ENCODE peak calls at places on chromosomes 3 and 15, in eight cellular contexts. One of them, this sample, is unnamed.
A peak's percentile ranks its signal among the peaks of the same experiment; 100 is the strongest.

GRCh38 chr15:31267161-31268107 is 59.2 kb upstream of the KLF13 start:
- DNase-seq in GM23248: no peak
- DNase-seq in HEK293T: no peak
- DNase-seq in stimulated activated CD8-positive, alpha-beta memory T cell treated with anti-CD3 and anti-CD28 coated beads, Interleukin-4, amount 100 ng/mL, for 24 hours: no peak
- DNase-seq in CD8-positive, alpha-beta memory T cell: no peak
- DNase-seq in SK-N-MC: no peak
- DNase-seq in HTR-8/SVneo: no peak
- DNase-seq in activated T-cell treated with anti-CD3 and anti-CD28 coated beads, Interleukin-2, amount 50 U/mL, for 24 hours: peak; percentile 34
- DNase-seq in this sample: no peak

GRCh38 chr15:59216911-59217310 is 10.3 kb downstream of the LDHAL6B start:
- DNase-seq in GM23248: no peak
- DNase-seq in HEK293T: no peak
- DNase-seq in stimulated activated CD8-positive, alpha-beta memory T cell treated with anti-CD3 and anti-CD28 coated beads, Interleukin-4, amount 100 ng/mL, for 24 hours: no peak
- DNase-seq in CD8-positive, alpha-beta memory T cell: no peak
- DNase-seq in SK-N-MC: no peak
- DNase-seq in HTR-8/SVneo: no peak
- DNase-seq in activated T-cell treated with anti-CD3 and anti-CD28 coated beads, Interleukin-2, amount 50 U/mL, for 24 hours: no peak
- DNase-seq in this sample: no peak

GRCh38 chr3:10136426-10137005 is 5.1 kb upstream of the VHL start:
- DNase-seq in GM23248: no peak
- DNase-seq in HEK293T: no peak
- DNase-seq in stimulated activated CD8-positive, alpha-beta memory T cell treated with anti-CD3 and anti-CD28 coated beads, Interleukin-4, amount 100 ng/mL, for 24 hours: no peak
- DNase-seq in CD8-positive, alpha-beta memory T cell: no peak
- DNase-seq in SK-N-MC: no peak
- DNase-seq in HTR-8/SVneo: no peak
- DNase-seq in activated T-cell treated with anti-CD3 and anti-CD28 coated beads, Interleukin-2, amount 50 U/mL, for 24 hours: no peak
- DNase-seq in this sample: no peak

GRCh38 chr15:32878342-32878741 is 160.5 kb downstream of the GREM1 start:
- DNase-seq in GM23248: peak; percentile 41
- DNase-seq in HEK293T: no peak
- DNase-seq in stimulated activated CD8-positive, alpha-beta memory T cell treated with anti-CD3 and anti-CD28 coated beads, Interleukin-4, amount 100 ng/mL, for 24 hours: no peak
- DNase-seq in CD8-positive, alpha-beta memory T cell: no peak
- DNase-seq in SK-N-MC: no peak
- DNase-seq in HTR-8/SVneo: no peak
- DNase-seq in activated T-cell treated with anti-CD3 and anti-CD28 coated beads, Interleukin-2, amount 50 U/mL, for 24 hours: no peak
- DNase-seq in this sample: no peak

GRCh38 chr3:72259755-72260589 is 475.0 kb upstream of the PROK2 start:
- DNase-seq in GM23248: peak; percentile 60
- DNase-seq in HEK293T: no peak
- DNase-seq in stimulated activated CD8-positive, alpha-beta memory T cell treated with anti-CD3 and anti-CD28 coated beads, Interleukin-4, amount 100 ng/mL, for 24 hours: no peak
- DNase-seq in CD8-positive, alpha-beta memory T cell: no peak
- DNase-seq in SK-N-MC: no peak
- DNase-seq in HTR-8/SVneo: no peak
- DNase-seq in activated T-cell treated with anti-CD3 and anti-CD28 coated beads, Interleukin-2, amount 50 U/mL, for 24 hours: peak; percentile 66
- DNase-seq in this sample: no peak

GRCh38 chr3:9942164-9942563 is 8.5 kb downstream of the CRELD1 start:
- DNase-seq in GM23248: no peak
- DNase-seq in HEK293T: no peak
- DNase-seq in stimulated activated CD8-positive, alpha-beta memory T cell treated with anti-CD3 and anti-CD28 coated beads, Interleukin-4, amount 100 ng/mL, for 24 hours: no peak
- DNase-seq in CD8-positive, alpha-beta memory T cell: no peak
- DNase-seq in SK-N-MC: no peak
- DNase-seq in HTR-8/SVneo: no peak
- DNase-seq in activated T-cell treated with anti-CD3 and anti-CD28 coated beads, Interleukin-2, amount 50 U/mL, for 24 hours: no peak
- DNase-seq in this sample: no peak

GRCh38 chr3:97009427-97010019 is 195.1 kb downstream of the EPHA6 start:
- DNase-seq in GM23248: no peak
- DNase-seq in HEK293T: no peak
- DNase-seq in stimulated activated CD8-positive, alpha-beta memory T cell treated with anti-CD3 and anti-CD28 coated beads, Interleukin-4, amount 100 ng/mL, for 24 hours: no peak
- DNase-seq in CD8-positive, alpha-beta memory T cell: no peak
- DNase-seq in SK-N-MC: no peak
- DNase-seq in HTR-8/SVneo: no peak
- DNase-seq in activated T-cell treated with anti-CD3 and anti-CD28 coated beads, Interleukin-2, amount 50 U/mL, for 24 hours: no peak
- DNase-seq in this sample: peak; percentile 73

GRCh38 chr3:177420643-177421042 is 223.4 kb upstream of the TBL1XR1 start:
- DNase-seq in GM23248: peak; percentile 44
- DNase-seq in HEK293T: no peak
- DNase-seq in stimulated activated CD8-positive, alpha-beta memory T cell treated with anti-CD3 and anti-CD28 coated beads, Interleukin-4, amount 100 ng/mL, for 24 hours: no peak
- DNase-seq in CD8-positive, alpha-beta memory T cell: no peak
- DNase-seq in SK-N-MC: no peak
- DNase-seq in HTR-8/SVneo: peak; percentile 43
- DNase-seq in activated T-cell treated with anti-CD3 and anti-CD28 coated beads, Interleukin-2, amount 50 U/mL, for 24 hours: no peak
- DNase-seq in this sample: no peak

GRCh38 chr3:128775906-128776542 is 50.0 kb downstream of the RAB7A start:
- DNase-seq in GM23248: no peak
- DNase-seq in HEK293T: no peak
- DNase-seq in stimulated activated CD8-positive, alpha-beta memory T cell treated with anti-CD3 and anti-CD28 coated beads, Interleukin-4, amount 100 ng/mL, for 24 hours: no peak
- DNase-seq in CD8-positive, alpha-beta memory T cell: no peak
- DNase-seq in SK-N-MC: no peak
- DNase-seq in HTR-8/SVneo: no peak
- DNase-seq in activated T-cell treated with anti-CD3 and anti-CD28 coated beads, Interleukin-2, amount 50 U/mL, for 24 hours: no peak
- DNase-seq in this sample: no peak

GRCh38 chr3:69948246-69948862 is 51.2 kb upstream of the SAMMSON start:
- DNase-seq in GM23248: peak; percentile 68
- DNase-seq in HEK293T: peak; percentile 15
- DNase-seq in stimulated activated CD8-positive, alpha-beta memory T cell treated with anti-CD3 and anti-CD28 coated beads, Interleukin-4, amount 100 ng/mL, for 24 hours: no peak
- DNase-seq in CD8-positive, alpha-beta memory T cell: no peak
- DNase-seq in SK-N-MC: no peak
- DNase-seq in HTR-8/SVneo: peak; percentile 5
- DNase-seq in activated T-cell treated with anti-CD3 and anti-CD28 coated beads, Interleukin-2, amount 50 U/mL, for 24 hours: no peak
- DNase-seq in this sample: peak; percentile 54

GRCh38 chr15:27784107-27784506 is 315.0 kb downstream of the OCA2 start:
- DNase-seq in GM23248: no peak
- DNase-seq in HEK293T: no peak
- DNase-seq in stimulated activated CD8-positive, alpha-beta memory T cell treated with anti-CD3 and anti-CD28 coated beads, Interleukin-4, amount 100 ng/mL, for 24 hours: no peak
- DNase-seq in CD8-positive, alpha-beta memory T cell: no peak
- DNase-seq in SK-N-MC: no peak
- DNase-seq in HTR-8/SVneo: no peak
- DNase-seq in activated T-cell treated with anti-CD3 and anti-CD28 coated beads, Interleukin-2, amount 50 U/mL, for 24 hours: no peak
- DNase-seq in this sample: no peak

GRCh38 chr3:13479332-13479581 is 849 bp upstream of the HDAC11 start:
- DNase-seq in GM23248: peak; percentile 81
- DNase-seq in HEK293T: peak; percentile 37
- DNase-seq in stimulated activated CD8-positive, alpha-beta memory T cell treated with anti-CD3 and anti-CD28 coated beads, Interleukin-4, amount 100 ng/mL, for 24 hours: peak; percentile 12
- DNase-seq in CD8-positive, alpha-beta memory T cell: no peak
- DNase-seq in SK-N-MC: no peak
- DNase-seq in HTR-8/SVneo: no peak
- DNase-seq in activated T-cell treated with anti-CD3 and anti-CD28 coated beads, Interleukin-2, amount 50 U/mL, for 24 hours: no peak
- DNase-seq in this sample: peak; percentile 50

GRCh38 chr3:59426851-59427565 is 377.2 kb upstream of the CFAP20DC start:
- DNase-seq in GM23248: peak; percentile 88
- DNase-seq in HEK293T: no peak
- DNase-seq in stimulated activated CD8-positive, alpha-beta memory T cell treated with anti-CD3 and anti-CD28 coated beads, Interleukin-4, amount 100 ng/mL, for 24 hours: no peak
- DNase-seq in CD8-positive, alpha-beta memory T cell: no peak
- DNase-seq in SK-N-MC: no peak
- DNase-seq in HTR-8/SVneo: no peak
- DNase-seq in activated T-cell treated with anti-CD3 and anti-CD28 coated beads, Interleukin-2, amount 50 U/mL, for 24 hours: no peak
- DNase-seq in this sample: no peak

GRCh38 chr3:66885326-66886000 is 112.6 kb upstream of the KBTBD8 start:
- DNase-seq in GM23248: peak; percentile 51
- DNase-seq in HEK293T: no peak
- DNase-seq in stimulated activated CD8-positive, alpha-beta memory T cell treated with anti-CD3 and anti-CD28 coated beads, Interleukin-4, amount 100 ng/mL, for 24 hours: no peak
- DNase-seq in CD8-positive, alpha-beta memory T cell: no peak
- DNase-seq in SK-N-MC: no peak
- DNase-seq in HTR-8/SVneo: no peak
- DNase-seq in activated T-cell treated with anti-CD3 and anti-CD28 coated beads, Interleukin-2, amount 50 U/mL, for 24 hours: no peak
- DNase-seq in this sample: peak; percentile 1

GRCh38 chr3:15265655-15266509 is 59.8 kb downstream of the CAPN7 start:
- DNase-seq in GM23248: no peak
- DNase-seq in HEK293T: no peak
- DNase-seq in stimulated activated CD8-positive, alpha-beta memory T cell treated with anti-CD3 and anti-CD28 coated beads, Interleukin-4, amount 100 ng/mL, for 24 hours: no peak
- DNase-seq in CD8-positive, alpha-beta memory T cell: no peak
- DNase-seq in SK-N-MC: no peak
- DNase-seq in HTR-8/SVneo: no peak
- DNase-seq in activated T-cell treated with anti-CD3 and anti-CD28 coated beads, Interleukin-2, amount 50 U/mL, for 24 hours: no peak
- DNase-seq in this sample: no peak

GRCh38 chr3:188627652-188628051 is 473.7 kb downstream of the LPP start:
- DNase-seq in GM23248: peak; percentile 85
- DNase-seq in HEK293T: no peak
- DNase-seq in stimulated activated CD8-positive, alpha-beta memory T cell treated with anti-CD3 and anti-CD28 coated beads, Interleukin-4, amount 100 ng/mL, for 24 hours: no peak
- DNase-seq in CD8-positive, alpha-beta memory T cell: no peak
- DNase-seq in SK-N-MC: no peak
- DNase-seq in HTR-8/SVneo: peak; percentile 10
- DNase-seq in activated T-cell treated with anti-CD3 and anti-CD28 coated beads, Interleukin-2, amount 50 U/mL, for 24 hours: no peak
- DNase-seq in this sample: no peak

This sample was measured in DMS53.